ENCODE peak calls at places on chromosomes 16 and 17, in four cellular contexts. B, M, F and E are unnamed samples.

GRCh38 chr16:85782476-85782875 is 16.9 kb downstream of the EMC8 start:
- DNase-seq in B (no peak), M (no peak), F (no peak), E (peak)

GRCh38 chr17:81109957-81110356 is 55.4 kb upstream of the PVALEF start:
- DNase-seq in B (no peak), M (no peak), F (no peak), E (no peak)

GRCh38 chr16:30958164-30959083 is 870 bp downstream of the SETD1A start:
- DNase-seq in B (no peak), M (peak), F (peak), E (peak)

GRCh38 chr16:85126731-85127662 is 14.7 kb upstream of the CIBAR2 start:
- DNase-seq in B (no peak), M (no peak), F (peak), E (peak)

GRCh38 chr17:35373984-35374765 is 754 bp upstream of the SLFN11 start:
- DNase-seq in B (peak), M (peak), F (peak), E (peak)

GRCh38 chr16:53946745-53947386 is 242.9 kb downstream of the FTO start:
- DNase-seq in B (no peak), M (no peak), F (no peak), E (no peak)

GRCh38 chr16:55359946-55360345 is 35.9 kb downstream of the IRX6 start:
- DNase-seq in B (no peak), M (no peak), F (no peak), E (no peak)

GRCh38 chr17:62004388-62004787 is 60.7 kb downstream of the MED13 start:
- DNase-seq in B (no peak), M (no peak), F (no peak), E (no peak)

GRCh38 chr16:48409839-48410610 is 24.8 kb upstream of the SIAH1 start:
- DNase-seq in B (no peak), M (peak), F (peak), E (peak)

GRCh38 chr16:78200623-78201096 is 101.2 kb downstream of the WWOX start:
- DNase-seq in B (no peak), M (no peak), F (no peak), E (no peak)

GRCh38 chr16:30068750-30069574 is 3.4 kb downstream of the ALDOA start:
- DNase-seq in B (no peak), M (peak), F (peak), E (peak)

GRCh38 chr16:57663917-57664661 is 4.0 kb upstream of the ADGRG3 start:
- DNase-seq in B (no peak), M (no peak), F (no peak), E (no peak)

GRCh38 chr16:4358831-4359561 is 7.9 kb upstream of the PAM16 start:
- DNase-seq in B (peak), M (peak), F (peak), E (peak)

GRCh38 chr16:66946541-66946940 is 11.2 kb downstream of the CES2 start:
- DNase-seq in B (no peak), M (no peak), F (no peak), E (no peak)

GRCh38 chr17:41909088-41909487 is 9.7 kb downstream of the ACLY start:
- DNase-seq in B (no peak), M (no peak), F (no peak), E (no peak)

GRCh38 chr16:72666267-72666666 is 381.7 kb downstream of the ZFHX3 start:
- DNase-seq in B (no peak), M (no peak), F (peak), E (peak)

GRCh38 chr17:81295031-81295677 is at the start of gene SLC38A10:
- DNase-seq in B (peak), M (peak), F (peak), E (peak)

GRCh38 chr17:83189673-83190385 is 110.4 kb downstream of the METRNL start:
- DNase-seq in B (peak), M (no peak), F (peak), E (peak)

GRCh38 chr16:641326-642188 is at the start of gene MCRIP2:
- DNase-seq in B (peak), M (peak), F (peak), E (peak)

GRCh38 chr16:11619327-11619851 is 32.7 kb upstream of the LITAF start:
- DNase-seq in B (no peak), M (no peak), F (no peak), E (no peak)

GRCh38 chr16:30356401-30357084 is 1.4 kb upstream of the CD2BP2 start:
- DNase-seq in B (no peak), M (no peak), F (no peak), E (no peak)

GRCh38 chr17:60840456-60840855 is 162.8 kb downstream of the BCAS3 start:
- DNase-seq in B (no peak), M (no peak), F (no peak), E (no peak)

GRCh38 chr16:47493358-47494337 is 32.5 kb downstream of the PHKB start:
- DNase-seq in B (no peak), M (no peak), F (no peak), E (no peak)

GRCh38 chr16:52991572-52991971 is 61.1 kb downstream of the CHD9NB start:
- DNase-seq in B (no peak), M (no peak), F (no peak), E (no peak)

GRCh38 chr17:2366747-2367494 is 29.6 kb downstream of the SGSM2 start:
- DNase-seq in B (no peak), M (peak), F (peak), E (peak)

GRCh38 chr17:50046667-50047066 is 9.2 kb upstream of the ITGA3 start:
- DNase-seq in B (no peak), M (no peak), F (no peak), E (no peak)

GRCh38 chr16:20676867-20677266 is 20.6 kb downstream of the ACSM1 start:
- DNase-seq in B (no peak), M (no peak), F (no peak), E (no peak)
- H3K4me3 ChIP-seq in B (no peak), M (no peak), F (no peak), E (no peak)

GRCh38 chr17:31099051-31099450 is 4.3 kb downstream of the NF1 start:
- DNase-seq in B (no peak), M (no peak), F (no peak), E (no peak)
- TF ChIP-seq CTCF in B (no peak), M (no peak), F (no peak), E (no peak)

DNA sequence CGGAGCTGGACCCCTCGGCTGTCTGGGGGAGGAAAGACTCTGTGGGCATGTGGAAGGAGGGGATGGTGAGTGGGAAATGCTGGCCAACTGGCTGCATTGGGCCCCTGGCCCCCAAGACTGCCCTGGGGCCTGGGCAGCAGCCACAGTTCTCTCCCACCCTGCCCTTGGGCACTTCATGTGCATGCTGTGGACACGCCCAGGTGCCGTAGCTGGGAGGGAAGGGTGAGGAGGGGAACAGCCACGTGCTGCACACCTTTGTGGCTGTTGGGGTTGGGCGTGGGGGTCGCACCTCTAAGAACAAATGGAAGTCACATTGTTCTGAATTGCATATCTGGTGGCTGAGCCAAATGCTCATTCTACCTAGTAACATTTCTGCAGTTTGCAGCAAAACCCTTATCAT is 11.9 kb upstream of the ZNHIT3 start:
- DNase-seq in B (no peak), M (no peak), F (no peak), E (no peak)
- H3K4me3 ChIP-seq in B (no peak), M (no peak), F (no peak), E (no peak)

GRCh38 chr16:49625311-49626035 is 230.4 kb downstream of the ZNF423 start:
- DNase-seq in B (no peak), M (no peak), F (no peak), E (no peak)
- TF ChIP-seq CTCF in B (no peak), M (no peak), F (no peak), E (no peak)

GRCh38 chr17:28897769-28898259 is 281 bp upstream of the FLOT2 start:
- DNase-seq in B (peak), M (no peak), F (no peak), E (no peak)
- H3K4me3 ChIP-seq in B (peak), M (peak), F (peak), E (peak)